ENCODE peak calls at places on chromosomes 12 and 14, in four cellular contexts. E, C, I and A are unnamed samples.

GRCh38 chr14:58643366-58643765 is 5.6 kb downstream of the DACT1 start:
- DNase-seq in I (no peak), E (no peak), C (no peak), A (no peak)

GRCh38 chr12:23084236-23084995 is 459.4 kb downstream of the ETNK1 start:
- DNase-seq in I (no peak), E (no peak), C (peak), A (no peak)

GRCh38 chr12:100692502-100692901 is 102.1 kb upstream of the ANO4 start:
- DNase-seq in C (no peak), E (no peak), I (no peak), A (no peak)

GRCh38 chr12:43805149-43805856 is 814 bp downstream of the TWF1 start:
- DNase-seq in I (no peak), C (no peak), E (no peak), A (no peak)

GRCh38 chr12:24197517-24197916 is 248.0 kb upstream of the SOX5 start:
- DNase-seq in E (no peak), I (no peak), C (no peak), A (no peak)

GRCh38 chr12:58066296-58066695 is 124.9 kb downstream of the ATP23 start:
- DNase-seq in C (peak), I (no peak), E (no peak), A (no peak)

GRCh38 chr12:16155938-16156337 is 121.5 kb downstream of the SLC15A5 start:
- DNase-seq in C (no peak), E (no peak), I (no peak), A (no peak)

GRCh38 chr12:49798934-49799333 is 29.3 kb downstream of the NCKAP5L start:
- DNase-seq in E (no peak), C (no peak), I (no peak), A (no peak)

GRCh38 chr14:94303111-94303510 is 10.0 kb upstream of the SERPINA10 start:
- DNase-seq in E (peak), C (no peak), I (no peak), A (no peak)

GRCh38 chr14:75837151-75837787 is 144.5 kb downstream of the TGFB3 start:
- DNase-seq in I (no peak), E (no peak), C (no peak), A (no peak)

GRCh38 chr14:74618078-74618952 is 6.3 kb upstream of the LTBP2 start:
- DNase-seq in C (peak), I (no peak), E (peak), A (peak)

GRCh38 chr12:47270782-47271664 is 191.3 kb upstream of the AMIGO2 start:
- DNase-seq in I (no peak), E (no peak), C (peak), A (no peak)

GRCh38 chr12:110704750-110705149 is 15.8 kb upstream of the HVCN1 start:
- DNase-seq in I (peak), C (no peak), E (no peak), A (no peak)

GRCh38 chr14:55593698-55594097 is 13.7 kb downstream of the KTN1 start:
- DNase-seq in I (no peak), E (no peak), C (no peak), A (no peak)

GRCh38 chr12:19186722-19187661 is 57.5 kb downstream of the PLEKHA5 start:
- DNase-seq in I (no peak), E (no peak), C (peak), A (no peak)

GRCh38 chr14:89540009-89540829 is 123.2 kb upstream of the FOXN3 start:
- DNase-seq in C (peak), I (no peak), E (no peak), A (no peak)

GRCh38 chr14:52044791-52045522 is 23.9 kb downstream of the NID2 start:
- DNase-seq in E (no peak), I (no peak), C (peak), A (no peak)

GRCh38 chr14:74368441-74368840 is 20.2 kb downstream of the VRTN start:
- DNase-seq in E (no peak), I (no peak), C (no peak), A (no peak)

GRCh38 chr14:32611752-32612151 is 282.7 kb downstream of the AKAP6 start:
- DNase-seq in E (no peak), I (no peak), C (peak), A (no peak)

GRCh38 chr12:66647034-66647691 is 31.7 kb downstream of the GRIP1 start:
- DNase-seq in E (no peak), I (no peak), C (peak), A (no peak)

GRCh38 chr12:26713885-26714383 is 119.1 kb downstream of the ITPR2 start:
- DNase-seq in C (no peak), I (no peak), E (no peak), A (no peak)

GRCh38 chr14:101969480-101969879 is 5.1 kb downstream of the DYNC1H1 start:
- DNase-seq in E (no peak), I (no peak), C (no peak), A (no peak)

GRCh38 chr12:110733857-110734373 is 8.8 kb downstream of the PPP1CC start:
- DNase-seq in E (no peak), C (no peak), I (no peak), A (no peak)

GRCh38 chr14:22602853-22603252 is 4.8 kb downstream of the ABHD4 start:
- DNase-seq in C (peak), E (no peak), I (no peak), A (no peak)

GRCh38 chr14:93708800-93709199 is 79.5 kb downstream of the PRIMA1 start:
- DNase-seq in C (no peak), I (no peak), E (peak), A (no peak)

GRCh38 chr12:11653215-11653753 is 3.8 kb downstream of the ETV6 start:
- DNase-seq in C (peak), E (no peak), I (no peak), A (peak)

GRCh38 chr12:109727039-109727723 is 13.6 kb downstream of the FAM222A start:
- DNase-seq in I (no peak), C (no peak), E (no peak), A (no peak)

GRCh38 chr12:77433799-77434198 is 368.4 kb upstream of the E2F7 start:
- DNase-seq in E (no peak), I (no peak), C (peak), A (no peak)

GRCh38 chr12:72293701-72294100 is 21.5 kb downstream of the TRHDE start:
- DNase-seq in E (no peak), I (no peak), C (no peak), A (no peak)

GRCh38 chr12:110498984-110499706 is 2.8 kb downstream of the VPS29 start:
- DNase-seq in I (no peak), E (no peak), C (peak), A (no peak)

GRCh38 chr12:91355150-91356006 is 172.8 kb upstream of the DCN start:
- DNase-seq in I (peak), E (peak), C (peak), A (peak)

GRCh38 chr12:43291516-43291915 is 260.5 kb downstream of the ADAMTS20 start:
- DNase-seq in E (no peak), C (peak), I (no peak), A (no peak)

GRCh38 chr12:116855744-116856470 is 25.3 kb downstream of the HRK start:
- DNase-seq in E (no peak), I (no peak), C (no peak), A (no peak)